ENCODE peak calls at places on chromosomes 2 and 18, in eight cellular contexts. J is left lung, K is GM23338, R is heart left ventricle, U is A549, Y is astrocyte, H is tibial artery, Z is body of pancreas. D is an unnamed sample. For H3K4me1, the result is how much of the 10 kb centered on the place peaks cover.

GRCh38 chr2:156476516-156477206 is 40.5 kb downstream of the GPD2 start:
- DNase-seq in J (no peak), K (no peak), R (no peak), U (no peak), Y (peak), H (no peak), Z (no peak), D (no peak)

GRCh38 chr2:121288454-121289231 is 3.6 kb upstream of the TFCP2L1 start:
- DNase-seq in J (no peak), K (no peak), R (no peak), U (no peak), Y (no peak), H (no peak), Z (no peak), D (no peak)

GRCh38 chr2:111116016-111116746 is 4.5 kb upstream of the BCL2L11 start:
- DNase-seq in J (no peak), K (no peak), R (no peak), U (no peak), Y (no peak), H (no peak), Z (no peak), D (no peak)

GRCh38 chr18:36377626-36378025 is 80.1 kb downstream of the FHOD3 start:
- DNase-seq in J (no peak), K (no peak), R (no peak), U (no peak), Y (no peak), H (no peak), Z (no peak), D (no peak)

GRCh38 chr18:9961031-9961430 is 47.2 kb downstream of the VAPA start:
- DNase-seq in J (no peak), K (no peak), R (no peak), U (no peak), Y (peak), H (no peak), Z (no peak), D (no peak)

GRCh38 chr2:129801575-129801974 is 177.9 kb upstream of the RAB6C start:
- DNase-seq in J (no peak), K (no peak), R (no peak), U (peak), Y (peak), H (no peak), Z (no peak), D (no peak)

GRCh38 chr2:232568161-232568560 is 17.7 kb downstream of the EIF4E2 start:
- DNase-seq in J (no peak), K (no peak), R (no peak), U (peak), Y (peak), H (no peak), Z (no peak), D (peak)

GRCh38 chr2:100270381-100271146 is 51.7 kb downstream of the LONRF2 start:
- DNase-seq in J (no peak), K (no peak), R (no peak), U (no peak), Y (no peak), H (peak), Z (no peak), D (no peak)

GRCh38 chr2:104286806-104287205 is 567.1 kb upstream of the POU3F3 start:
- DNase-seq in J (no peak), K (peak), R (no peak), U (no peak), Y (no peak), H (no peak), Z (no peak), D (no peak)

GRCh38 chr2:55311444-55311870 is 42.4 kb upstream of the MTIF2 start:
- DNase-seq in J (no peak), K (peak), R (no peak), U (peak), Y (no peak), H (no peak), Z (no peak), D (no peak)
- TF ChIP-seq CTCF in J (no peak), K (no peak), R (no peak), U (no peak), Y (no peak), H (no peak), Z (no peak), D (no peak)

GRCh38 chr18:11747731-11748130 is 58.7 kb downstream of the GNAL start:
- DNase-seq in J (no peak), K (peak), R (no peak), U (no peak), Y (no peak), H (no peak), Z (no peak), D (no peak)
- H3K4me3 ChIP-seq in J (no peak), K (no peak), R (no peak), U (no peak), Y (no peak), H (no peak), Z (no peak), D (no peak)

GRCh38 chr2:1656326-1656960 is 87.9 kb downstream of the PXDN start:
- DNase-seq in J (no peak), K (peak), R (no peak), U (no peak), Y (no peak), H (no peak), Z (no peak), D (no peak)
- H3K4me1 ChIP-seq in J (under half), K (under half), R (under half), U (under half), Y (under half), H (half or more), Z (under half), D (under half)

DNA sequence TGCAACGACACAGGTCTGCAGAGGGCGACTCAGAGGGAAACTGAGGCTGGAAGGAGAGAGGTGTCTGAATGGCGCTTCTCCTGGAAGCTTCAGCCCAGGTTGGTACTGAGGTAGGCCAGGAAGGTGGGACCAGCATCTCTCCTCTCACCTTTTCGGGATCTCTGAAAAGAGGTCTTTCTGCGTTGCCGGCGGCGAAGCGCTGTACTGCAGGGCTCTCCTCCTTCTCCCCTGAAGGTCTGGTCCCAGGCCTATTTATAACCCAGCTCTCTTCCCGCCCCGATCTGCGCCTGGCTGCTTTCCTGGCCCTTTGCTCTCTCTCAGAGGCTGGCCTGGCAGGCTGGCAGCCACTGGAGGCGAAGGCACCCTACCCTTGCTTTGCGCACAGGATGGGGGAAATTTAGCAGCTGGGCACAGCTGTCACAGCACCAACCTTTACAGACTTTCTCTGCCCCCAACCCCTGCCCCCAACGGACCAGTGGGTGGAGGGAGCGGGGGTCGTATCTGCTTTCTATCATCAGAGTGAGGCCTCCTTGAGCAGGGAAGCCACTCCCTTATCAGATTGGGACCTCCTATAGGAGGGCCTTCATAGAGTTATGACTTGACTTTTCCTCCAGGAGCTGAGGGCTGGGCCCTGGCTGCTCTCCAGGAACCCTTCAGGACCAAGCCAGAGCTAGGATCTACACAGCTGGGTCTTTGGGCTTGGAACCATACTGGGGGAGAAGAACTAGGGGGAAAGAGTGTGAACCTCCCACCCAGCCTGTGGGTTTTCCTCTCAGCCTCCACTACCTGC is 1.1 kb downstream of the DYSF start:
- DNase-seq in J (no peak), K (peak), R (peak), U (no peak), Y (no peak), H (peak), Z (no peak), D (peak)
- TF ChIP-seq CTCF in J (no peak), K (no peak), R (no peak), U (no peak), Y (no peak), H (peak), Z (no peak), D (no peak)

GRCh38 chr18:59210311-59210710 is 9.6 kb upstream of the GRP start:
- DNase-seq in J (no peak), K (no peak), R (no peak), U (no peak), Y (no peak), H (no peak), Z (no peak), D (no peak)
- H3K4me3 ChIP-seq in J (no peak), K (no peak), R (no peak), U (no peak), Y (no peak), H (no peak), Z (no peak), D (no peak)

GRCh38 chr2:27038631-27039339 is 6.0 kb downstream of the TMEM214 start:
- DNase-seq in J (no peak), K (no peak), R (no peak), U (no peak), Y (no peak), H (no peak), Z (no peak), D (no peak)

GRCh38 chr2:27040282-27040681 is 7.5 kb downstream of the TMEM214 start:
- DNase-seq in J (no peak), K (no peak), R (no peak), U (no peak), Y (no peak), H (no peak), Z (no peak), D (no peak)

GRCh38 chr2:27038012-27038411 is 5.2 kb downstream of the TMEM214 start:
- DNase-seq in J (no peak), K (no peak), R (no peak), U (no peak), Y (no peak), H (no peak), Z (no peak), D (no peak)

GRCh38 chr2:27039871-27040270 is 7.1 kb downstream of the TMEM214 start:
- DNase-seq in J (no peak), K (no peak), R (no peak), U (no peak), Y (no peak), H (no peak), Z (no peak), D (no peak)

DNA sequence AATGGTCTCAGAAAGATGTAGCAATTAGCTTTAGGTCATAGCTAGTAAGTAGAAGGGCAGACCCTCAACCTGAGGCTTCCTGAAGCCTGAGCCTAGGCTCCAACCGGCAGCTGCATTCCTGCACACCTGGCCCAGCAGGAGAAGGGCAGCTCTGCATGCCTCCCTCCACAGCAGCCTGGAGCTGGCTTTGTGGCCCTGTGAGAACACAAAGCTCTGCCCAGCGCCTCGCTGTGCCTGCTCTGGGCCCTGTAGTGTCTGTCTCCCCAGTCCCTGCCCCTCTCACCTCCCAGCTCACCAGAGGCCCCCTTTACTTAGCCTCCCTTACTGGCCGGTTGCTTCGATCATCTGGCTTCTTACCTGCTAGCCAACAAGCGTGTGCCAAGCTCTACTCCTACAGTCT is 6.7 kb downstream of the TMEM214 start:
- DNase-seq in J (no peak), K (no peak), R (no peak), U (no peak), Y (no peak), H (no peak), Z (no peak), D (no peak)
- H3K4me1 ChIP-seq in J (under half), K (under half), R (under half), U (under half), Y (under half), H (under half), Z (under half), D (under half)